ENCODE peak calls at places on chromosomes 13 and 19, in eight cellular contexts. One of them, this sample, is unnamed. For H3K4me1, the result is how much of the 10 kb centered on the place peaks cover.

GRCh38 chr13:80337011-80337688 is 3.8 kb downstream of the SPRY2 start:
- DNase-seq in hepatocyte: peak
- DNase-seq in Peyer's patch: no peak
- DNase-seq in HepG2: no peak
- DNase-seq in lung: no peak
- DNase-seq in mesendoderm: no peak
- DNase-seq in A549: no peak
- DNase-seq in naive thymus-derived CD4-positive, alpha-beta T cell: no peak
- DNase-seq in this sample: peak

GRCh38 chr13:114109646-114110045 is 22.8 kb downstream of the RASA3 start:
- DNase-seq in Peyer's patch: no peak
- DNase-seq in A549: no peak
- DNase-seq in lung: no peak
- DNase-seq in mesendoderm: no peak
- DNase-seq in naive thymus-derived CD4-positive, alpha-beta T cell: no peak
- DNase-seq in HepG2: no peak
- DNase-seq in hepatocyte: no peak
- DNase-seq in this sample: peak

GRCh38 chr13:28117689-28118377 is 17.5 kb upstream of the FLT3 start:
- DNase-seq in HepG2: no peak
- DNase-seq in A549: no peak
- DNase-seq in mesendoderm: peak
- DNase-seq in Peyer's patch: no peak
- DNase-seq in hepatocyte: no peak
- DNase-seq in lung: no peak
- DNase-seq in naive thymus-derived CD4-positive, alpha-beta T cell: no peak
- DNase-seq in this sample: peak

GRCh38 chr19:11296264-11296663 is 304 bp downstream of the TSPAN16 start:
- DNase-seq in mesendoderm: no peak
- DNase-seq in HepG2: no peak
- DNase-seq in naive thymus-derived CD4-positive, alpha-beta T cell: no peak
- DNase-seq in hepatocyte: no peak
- DNase-seq in A549: no peak
- DNase-seq in Peyer's patch: no peak
- DNase-seq in lung: no peak
- DNase-seq in this sample: no peak

GRCh38 chr13:84609716-84610115 is 727.4 kb upstream of the SLITRK1 start:
- DNase-seq in HepG2: no peak
- DNase-seq in mesendoderm: no peak
- DNase-seq in A549: peak
- DNase-seq in Peyer's patch: no peak
- DNase-seq in naive thymus-derived CD4-positive, alpha-beta T cell: no peak
- DNase-seq in lung: no peak
- DNase-seq in hepatocyte: peak
- DNase-seq in this sample: no peak

GRCh38 chr13:31739226-31739625 is at the start of gene RXFP2:
- DNase-seq in hepatocyte: no peak
- DNase-seq in naive thymus-derived CD4-positive, alpha-beta T cell: no peak
- DNase-seq in A549: no peak
- DNase-seq in HepG2: no peak
- DNase-seq in lung: no peak
- DNase-seq in Peyer's patch: no peak
- DNase-seq in mesendoderm: no peak
- DNase-seq in this sample: no peak

GRCh38 chr19:53881482-53882390 is at the start of gene PRKCG:
- DNase-seq in mesendoderm: peak
- DNase-seq in A549: peak
- DNase-seq in lung: peak
- DNase-seq in hepatocyte: peak
- DNase-seq in naive thymus-derived CD4-positive, alpha-beta T cell: peak
- DNase-seq in HepG2: peak
- DNase-seq in Peyer's patch: peak
- DNase-seq in this sample: peak

GRCh38 chr19:51010066-51010795 is 8.8 kb upstream of the KLK8 start:
- DNase-seq in mesendoderm: no peak
- DNase-seq in HepG2: no peak
- DNase-seq in lung: no peak
- DNase-seq in A549: no peak
- DNase-seq in Peyer's patch: no peak
- DNase-seq in hepatocyte: no peak
- DNase-seq in naive thymus-derived CD4-positive, alpha-beta T cell: no peak
- DNase-seq in this sample: no peak

GRCh38 chr13:35468195-35468594 is 8.3 kb downstream of the MAB21L1 start:
- DNase-seq in hepatocyte: no peak
- DNase-seq in HepG2: no peak
- DNase-seq in A549: no peak
- DNase-seq in lung: no peak
- DNase-seq in naive thymus-derived CD4-positive, alpha-beta T cell: no peak
- DNase-seq in Peyer's patch: no peak
- DNase-seq in mesendoderm: no peak
- DNase-seq in this sample: no peak

GRCh38 chr19:4993683-4994082 is 24.8 kb downstream of the KDM4B start:
- DNase-seq in naive thymus-derived CD4-positive, alpha-beta T cell: no peak
- DNase-seq in HepG2: no peak
- DNase-seq in mesendoderm: no peak
- DNase-seq in lung: no peak
- DNase-seq in A549: no peak
- DNase-seq in Peyer's patch: no peak
- DNase-seq in hepatocyte: no peak
- DNase-seq in this sample: no peak

GRCh38 chr19:47723573-47723923 is 10.3 kb downstream of the EHD2 start:
- DNase-seq in HepG2: peak
- DNase-seq in naive thymus-derived CD4-positive, alpha-beta T cell: no peak
- DNase-seq in A549: peak
- DNase-seq in hepatocyte: peak
- DNase-seq in lung: peak
- DNase-seq in Peyer's patch: no peak
- DNase-seq in mesendoderm: peak
- DNase-seq in this sample: no peak

GRCh38 chr19:18514800-18515682 is 6.8 kb downstream of the ELL start:
- DNase-seq in hepatocyte: peak
- DNase-seq in naive thymus-derived CD4-positive, alpha-beta T cell: no peak
- DNase-seq in Peyer's patch: peak
- DNase-seq in mesendoderm: peak
- DNase-seq in A549: peak
- DNase-seq in lung: peak
- DNase-seq in HepG2: peak
- DNase-seq in this sample: no peak

GRCh38 chr19:5170329-5170745 is 170.3 kb downstream of the PTPRS start:
- DNase-seq in A549: peak
- DNase-seq in hepatocyte: no peak
- DNase-seq in mesendoderm: peak
- DNase-seq in Peyer's patch: peak
- DNase-seq in HepG2: no peak
- DNase-seq in naive thymus-derived CD4-positive, alpha-beta T cell: peak
- DNase-seq in lung: peak
- DNase-seq in this sample: peak

GRCh38 chr13:100513987-100514670 is 74.5 kb downstream of the GGACT start:
- DNase-seq in mesendoderm: no peak
- DNase-seq in naive thymus-derived CD4-positive, alpha-beta T cell: no peak
- DNase-seq in lung: no peak
- DNase-seq in A549: no peak
- DNase-seq in HepG2: no peak
- DNase-seq in Peyer's patch: no peak
- DNase-seq in hepatocyte: no peak
- DNase-seq in this sample: peak

GRCh38 chr13:113814435-113814821 is 49.4 kb downstream of the GAS6 start:
- DNase-seq in lung: no peak
- DNase-seq in mesendoderm: no peak
- DNase-seq in Peyer's patch: no peak
- DNase-seq in hepatocyte: no peak
- DNase-seq in naive thymus-derived CD4-positive, alpha-beta T cell: no peak
- DNase-seq in HepG2: no peak
- DNase-seq in A549: no peak
- DNase-seq in this sample: no peak

GRCh38 chr19:46849610-46850009 is 1.0 kb downstream of the AP2S1 start:
- DNase-seq in mesendoderm: peak
- DNase-seq in lung: no peak
- DNase-seq in A549: no peak
- DNase-seq in HepG2: no peak
- DNase-seq in Peyer's patch: no peak
- DNase-seq in hepatocyte: no peak
- DNase-seq in naive thymus-derived CD4-positive, alpha-beta T cell: no peak
- DNase-seq in this sample: peak

GRCh38 chr13:35994131-35994966 is 136.8 kb downstream of the DCLK1 start:
- DNase-seq in Peyer's patch: no peak
- DNase-seq in naive thymus-derived CD4-positive, alpha-beta T cell: no peak
- DNase-seq in mesendoderm: peak
- DNase-seq in hepatocyte: peak
- DNase-seq in A549: no peak
- DNase-seq in lung: no peak
- DNase-seq in HepG2: no peak
- DNase-seq in this sample: no peak

GRCh38 chr19:17209126-17210036 is 5.8 kb upstream of the USE1 start:
- DNase-seq in hepatocyte: peak
- DNase-seq in Peyer's patch: peak
- DNase-seq in lung: no peak
- DNase-seq in HepG2: no peak
- DNase-seq in naive thymus-derived CD4-positive, alpha-beta T cell: no peak
- DNase-seq in A549: peak
- DNase-seq in mesendoderm: peak
- DNase-seq in this sample: peak

GRCh38 chr19:2332341-2333026 is 4.0 kb downstream of the SPPL2B start:
- DNase-seq in HepG2: no peak
- DNase-seq in naive thymus-derived CD4-positive, alpha-beta T cell: peak
- DNase-seq in mesendoderm: no peak
- DNase-seq in Peyer's patch: peak
- DNase-seq in lung: no peak
- DNase-seq in A549: no peak
- DNase-seq in hepatocyte: no peak
- DNase-seq in this sample: no peak

GRCh38 chr19:29672933-29673336 is 7.7 kb downstream of the PLEKHF1 start:
- DNase-seq in hepatocyte: no peak
- DNase-seq in HepG2: no peak
- DNase-seq in mesendoderm: no peak
- DNase-seq in naive thymus-derived CD4-positive, alpha-beta T cell: peak
- DNase-seq in lung: no peak
- DNase-seq in A549: no peak
- DNase-seq in Peyer's patch: peak
- DNase-seq in this sample: no peak

DNA sequence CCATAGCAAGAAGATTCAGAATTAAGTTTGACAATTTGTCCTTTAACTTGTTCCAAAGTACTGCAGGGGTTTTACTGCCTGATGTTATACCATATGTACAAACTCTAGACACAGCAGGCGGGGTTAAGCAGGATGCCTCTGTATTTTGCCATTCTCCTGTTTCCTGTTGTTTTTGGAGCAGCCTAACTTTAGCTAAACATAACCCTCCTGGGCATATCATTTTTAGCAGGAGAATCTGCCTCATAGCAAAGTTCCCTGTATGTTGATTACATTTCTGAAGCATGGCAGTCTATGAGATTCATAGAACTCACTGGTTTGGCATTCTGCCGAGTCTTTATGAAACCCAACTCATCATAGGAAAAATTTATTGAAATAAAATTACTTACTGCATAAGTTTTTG is 5.2 kb downstream of the LHFPL6 start:
- DNase-seq in mesendoderm: no peak
- DNase-seq in hepatocyte: no peak
- DNase-seq in Peyer's patch: no peak
- DNase-seq in HepG2: no peak
- DNase-seq in A549: no peak
- DNase-seq in lung: no peak
- DNase-seq in naive thymus-derived CD4-positive, alpha-beta T cell: no peak
- DNase-seq in this sample: no peak
- H3K4me3 ChIP-seq in mesendoderm: no peak
- H3K4me3 ChIP-seq in hepatocyte: no peak
- H3K4me3 ChIP-seq in Peyer's patch: no peak
- H3K4me3 ChIP-seq in HepG2: no peak
- H3K4me3 ChIP-seq in A549: no peak
- H3K4me3 ChIP-seq in lung: no peak
- H3K4me3 ChIP-seq in naive thymus-derived CD4-positive, alpha-beta T cell: no peak
- H3K4me3 ChIP-seq in this sample: no peak

GRCh38 chr19:12623361-12624031 is 12.8 kb downstream of the ZNF791 start:
- DNase-seq in hepatocyte: no peak
- DNase-seq in Peyer's patch: no peak
- DNase-seq in HepG2: no peak
- DNase-seq in naive thymus-derived CD4-positive, alpha-beta T cell: no peak
- DNase-seq in A549: no peak
- DNase-seq in mesendoderm: no peak
- DNase-seq in lung: no peak
- DNase-seq in this sample: no peak

GRCh38 chr19:12617646-12618045 is 6.9 kb downstream of the ZNF791 start:
- DNase-seq in hepatocyte: no peak
- DNase-seq in lung: no peak
- DNase-seq in A549: no peak
- DNase-seq in Peyer's patch: no peak
- DNase-seq in mesendoderm: no peak
- DNase-seq in naive thymus-derived CD4-positive, alpha-beta T cell: no peak
- DNase-seq in HepG2: no peak
- DNase-seq in this sample: no peak
- H3K4me1 ChIP-seq in hepatocyte: under half
- H3K4me1 ChIP-seq in lung: under half
- H3K4me1 ChIP-seq in A549: under half
- H3K4me1 ChIP-seq in Peyer's patch: under half
- H3K4me1 ChIP-seq in mesendoderm: under half
- H3K4me1 ChIP-seq in naive thymus-derived CD4-positive, alpha-beta T cell: under half
- H3K4me1 ChIP-seq in HepG2: under half
- H3K4me1 ChIP-seq in this sample: under half

DNA sequence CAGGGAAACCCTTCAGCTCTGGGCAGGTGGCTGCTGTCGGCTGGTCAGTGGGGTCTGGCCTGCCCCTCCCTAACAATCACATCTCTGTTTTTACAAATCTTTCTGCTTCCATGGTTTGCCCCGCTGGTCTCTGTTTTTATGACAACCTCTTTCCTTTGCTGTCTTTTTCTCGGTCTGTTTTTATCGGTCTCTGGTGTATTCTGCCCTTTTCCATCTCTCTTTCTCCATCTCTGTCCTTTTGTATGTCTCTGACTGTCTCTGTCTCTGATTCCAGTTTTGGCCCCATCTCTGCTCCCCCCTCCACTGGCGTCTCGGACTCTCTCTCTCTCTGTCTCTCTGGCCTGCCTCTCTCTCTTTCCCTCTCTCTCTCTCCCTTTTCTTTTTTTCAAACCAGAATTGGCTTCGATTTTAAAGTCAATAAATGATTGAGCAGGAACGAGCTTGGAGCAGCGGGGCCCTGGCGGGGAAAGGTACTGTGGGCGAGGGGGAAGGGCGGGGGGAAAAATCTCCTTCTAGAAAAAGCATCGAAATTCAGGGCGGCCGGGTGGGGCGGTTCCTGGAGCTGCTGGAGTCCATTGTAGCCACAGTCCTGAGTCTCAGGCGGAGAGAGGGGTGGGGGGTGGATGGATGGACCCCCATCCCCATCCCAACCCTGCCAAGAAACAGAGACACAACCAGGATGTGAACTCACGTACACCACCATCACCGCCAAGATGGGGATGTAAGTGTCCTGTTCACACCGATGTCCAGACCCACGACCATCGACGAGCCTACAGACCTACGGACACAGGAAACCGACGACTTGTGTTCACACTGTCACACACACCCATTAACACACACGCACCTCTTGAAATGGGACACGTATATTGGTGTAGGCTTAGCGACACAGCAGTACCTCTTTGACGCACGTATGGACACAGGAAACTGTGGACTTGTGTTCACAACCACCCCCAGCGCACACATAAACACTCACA is 3.0 kb downstream of the NFIX start:
- DNase-seq in HepG2: no peak
- DNase-seq in A549: no peak
- DNase-seq in hepatocyte: no peak
- DNase-seq in lung: no peak
- DNase-seq in Peyer's patch: no peak
- DNase-seq in naive thymus-derived CD4-positive, alpha-beta T cell: no peak
- DNase-seq in mesendoderm: no peak
- DNase-seq in this sample: no peak
- H3K4me3 ChIP-seq in HepG2: no peak
- H3K4me3 ChIP-seq in A549: no peak
- H3K4me3 ChIP-seq in hepatocyte: no peak
- H3K4me3 ChIP-seq in lung: no peak
- H3K4me3 ChIP-seq in Peyer's patch: no peak
- H3K4me3 ChIP-seq in naive thymus-derived CD4-positive, alpha-beta T cell: no peak
- H3K4me3 ChIP-seq in mesendoderm: no peak
- H3K4me3 ChIP-seq in this sample: no peak

GRCh38 chr19:55086730-55087541 is 11.3 kb downstream of the EPS8L1 start:
- DNase-seq in mesendoderm: peak
- DNase-seq in HepG2: no peak
- DNase-seq in naive thymus-derived CD4-positive, alpha-beta T cell: no peak
- DNase-seq in Peyer's patch: peak
- DNase-seq in lung: peak
- DNase-seq in hepatocyte: peak
- DNase-seq in A549: no peak
- DNase-seq in this sample: peak
- H3K4me1 ChIP-seq in mesendoderm: under half
- H3K4me1 ChIP-seq in HepG2: under half
- H3K4me1 ChIP-seq in naive thymus-derived CD4-positive, alpha-beta T cell: under half
- H3K4me1 ChIP-seq in Peyer's patch: under half
- H3K4me1 ChIP-seq in lung: under half
- H3K4me1 ChIP-seq in hepatocyte: under half
- H3K4me1 ChIP-seq in A549: under half
- H3K4me1 ChIP-seq in this sample: under half